ENCODE peak calls at places on chromosomes 5 and 9, in seven cellular contexts. P, A, C, N, R, D and E are unnamed samples.
A peak's percentile ranks its signal among the peaks of the same experiment; 100 is the strongest.

GRCh38 chr9:76866689-76867088 is 39.2 kb downstream of the PRUNE2 start:
- DNase-seq in P (no peak), A (no peak), C (peak; percentile 80), N (no peak), R (no peak), D (peak; percentile 85), E (peak; percentile 59)

GRCh38 chr5:55151923-55152842 is 7.8 kb upstream of the GPX8 start:
- DNase-seq in P (no peak), A (no peak), C (no peak), N (no peak), R (no peak), D (peak; percentile 55), E (no peak)

GRCh38 chr5:57366744-57367143 is 115.9 kb downstream of the ACTBL2 start:
- DNase-seq in P (no peak), A (no peak), C (peak; percentile 91), N (no peak), R (no peak), D (peak; percentile 3), E (peak; percentile 73)

GRCh38 chr9:120783611-120784047 is 9.6 kb downstream of the FBXW2 start:
- DNase-seq in P (no peak), A (no peak), C (peak; percentile 60), N (peak; percentile 7), R (no peak), D (no peak), E (no peak)

GRCh38 chr5:174550026-174550425 is 174.4 kb upstream of the MSX2 start:
- DNase-seq in P (no peak), A (no peak), C (no peak), N (no peak), R (no peak), D (no peak), E (no peak)

GRCh38 chr5:128498844-128499455 is 39.1 kb downstream of the FBN2 start:
- DNase-seq in P (no peak), A (no peak), C (peak; percentile 61), N (peak; percentile 41), R (peak; percentile 25), D (peak; percentile 54), E (no peak)

GRCh38 chr9:847505-847904 is 6.0 kb downstream of the DMRT1 start:
- DNase-seq in P (no peak), A (no peak), C (no peak), N (no peak), R (no peak), D (no peak), E (no peak)

GRCh38 chr9:19649672-19650071 is 139.2 kb downstream of the SLC24A2 start:
- DNase-seq in P (no peak), A (no peak), C (no peak), N (no peak), R (peak; percentile 88), D (no peak), E (no peak)

GRCh38 chr9:98727428-98727827 is 18.7 kb upstream of the GABBR2 start:
- DNase-seq in P (no peak), A (no peak), C (no peak), N (no peak), R (no peak), D (no peak), E (no peak)

GRCh38 chr5:132458226-132458560 is 32.4 kb downstream of the IRF1 start:
- DNase-seq in P (no peak), A (no peak), C (no peak), N (no peak), R (no peak), D (no peak), E (no peak)

GRCh38 chr5:78647411-78647818 is 1.2 kb downstream of the LHFPL2 start:
- DNase-seq in P (peak; percentile 25), A (no peak), C (peak; percentile 52), N (no peak), R (no peak), D (no peak), E (no peak)

GRCh38 chr5:172284275-172284971 is 859 bp upstream of the UBTD2 start:
- DNase-seq in P (no peak), A (no peak), C (no peak), N (no peak), R (no peak), D (no peak), E (no peak)

GRCh38 chr5:93289915-93290314 is 291.1 kb downstream of the NR2F1-AS1 start:
- DNase-seq in P (no peak), A (no peak), C (no peak), N (no peak), R (no peak), D (no peak), E (no peak)

GRCh38 chr5:107373511-107374263 is 297.1 kb downstream of the EFNA5 start:
- DNase-seq in P (no peak), A (no peak), C (no peak), N (no peak), R (no peak), D (no peak), E (no peak)

GRCh38 chr9:13165956-13166355 is 113.5 kb downstream of the MPDZ start:
- DNase-seq in P (no peak), A (no peak), C (no peak), N (peak; percentile 41), R (no peak), D (no peak), E (no peak)

GRCh38 chr5:36690041-36690941 is 83.9 kb downstream of the SLC1A3 start:
- DNase-seq in P (peak; percentile 70), A (peak; percentile 68), C (peak; percentile 79), N (peak; percentile 90), R (peak; percentile 76), D (peak; percentile 33), E (peak; percentile 52)

GRCh38 chr9:104080983-104081382 is 13.1 kb upstream of the SMC2 start:
- DNase-seq in P (no peak), A (no peak), C (no peak), N (no peak), R (no peak), D (no peak), E (no peak)

GRCh38 chr5:73363911-73364730 is 84.5 kb downstream of the FOXD1 start:
- DNase-seq in P (no peak), A (no peak), C (peak; percentile 17), N (no peak), R (no peak), D (no peak), E (peak; percentile 73)